ENCODE peak calls at places on chromosomes 5 and 9, in eight cellular contexts. B is GM13976; R is neural crest cell; X is stimulated activated CD4-positive, alpha-beta T cell treated with anti-CD3 and anti-CD28 coated beads, Interleukin-4, amount 100 ng/mL, for 1 hour; H is NCI-H2171 treated with DMSO at 0.1 percent for 48 hours; L is CD8-positive, alpha-beta memory T cell; G is NCI-H510A treated with DMSO at 0.1 percent for 48 hours; C is progenitor cell of endocrine pancreas. M is an unnamed sample.

GRCh38 chr5:85049020-85049419 is 664.3 kb upstream of the EDIL3 start:
- DNase-seq in B (no peak), R (no peak), X (no peak), H (no peak), L (no peak), G (no peak), C (no peak), M (peak)

GRCh38 chr5:134594797-134595457 is 37.7 kb downstream of the SAR1B start:
- DNase-seq in B (no peak), R (no peak), X (no peak), H (peak), L (no peak), G (peak), C (no peak), M (no peak)

GRCh38 chr5:132394681-132395259 is 25.3 kb downstream of the SLC22A5 start:
- DNase-seq in B (no peak), R (no peak), X (no peak), H (peak), L (no peak), G (peak), C (no peak), M (no peak)

GRCh38 chr5:135593886-135594285 is 15.1 kb upstream of the CXCL14 start:
- DNase-seq in B (peak), R (no peak), X (no peak), H (no peak), L (no peak), G (no peak), C (no peak), M (no peak)

GRCh38 chr9:78903581-78903980 is 606.7 kb downstream of the PSAT1 start:
- DNase-seq in B (no peak), R (no peak), X (no peak), H (no peak), L (no peak), G (no peak), C (no peak), M (peak)

GRCh38 chr5:73222173-73222572 is 49.2 kb downstream of the TMEM174 start:
- DNase-seq in B (no peak), R (no peak), X (no peak), H (no peak), L (no peak), G (no peak), C (no peak), M (no peak)

GRCh38 chr5:132776077-132776931 is 735 bp downstream of the SEPTIN8 start:
- DNase-seq in B (peak), R (peak), X (no peak), H (peak), L (no peak), G (no peak), C (peak), M (no peak)

GRCh38 chr9:81771606-81772005 is 82.3 kb upstream of the TLE1 start:
- DNase-seq in B (no peak), R (no peak), X (no peak), H (no peak), L (no peak), G (no peak), C (no peak), M (peak)

GRCh38 chr9:86749530-86750275 is 197.6 kb downstream of the GAS1 start:
- DNase-seq in B (no peak), R (no peak), X (no peak), H (no peak), L (no peak), G (no peak), C (no peak), M (peak)

GRCh38 chr9:31799953-31800609 is 584.4 kb upstream of the ACO1 start:
- DNase-seq in B (no peak), R (no peak), X (no peak), H (peak), L (no peak), G (peak), C (no peak), M (peak)

GRCh38 chr5:16160706-16161105 is 18.9 kb downstream of the MARCHF11 start:
- DNase-seq in B (peak), R (peak), X (no peak), H (peak), L (no peak), G (peak), C (no peak), M (peak)

GRCh38 chr9:36789886-36790285 is 217.2 kb downstream of the MELK start:
- DNase-seq in B (no peak), R (no peak), X (no peak), H (peak), L (no peak), G (peak), C (no peak), M (no peak)

GRCh38 chr5:369151-369939 is 47.8 kb downstream of the AHRR start:
- DNase-seq in B (peak), R (no peak), X (no peak), H (no peak), L (no peak), G (no peak), C (peak), M (no peak)

GRCh38 chr5:20305463-20305862 is 317.5 kb upstream of the CDH18 start:
- DNase-seq in B (no peak), R (no peak), X (no peak), H (no peak), L (no peak), G (no peak), C (no peak), M (no peak)

GRCh38 chr5:137381546-137381945 is 117.6 kb downstream of the SPOCK1 start:
- DNase-seq in B (no peak), R (no peak), X (no peak), H (no peak), L (no peak), G (no peak), C (no peak), M (no peak)

GRCh38 chr9:14366071-14366470 is 52.1 kb upstream of the NFIB start:
- DNase-seq in B (no peak), R (no peak), X (no peak), H (no peak), L (no peak), G (no peak), C (no peak), M (peak)

GRCh38 chr5:59218424-59219045 is 635.7 kb downstream of the RAB3C start:
- DNase-seq in B (peak), R (no peak), X (no peak), H (peak), L (no peak), G (peak), C (no peak), M (peak)

GRCh38 chr9:129495422-129496186 is 125.3 kb downstream of the C9orf50 start:
- DNase-seq in B (peak), R (peak), X (peak), H (peak), L (peak), G (peak), C (peak), M (peak)

GRCh38 chr9:6673326-6674025 is 27.9 kb upstream of the GLDC start:
- DNase-seq in B (no peak), R (no peak), X (no peak), H (no peak), L (no peak), G (no peak), C (no peak), M (no peak)

GRCh38 chr5:95113489-95113888 is 171.4 kb downstream of the MCTP1 start:
- DNase-seq in B (no peak), R (no peak), X (no peak), H (no peak), L (no peak), G (no peak), C (no peak), M (peak)

GRCh38 chr9:114852050-114852594 is 46.3 kb upstream of the TNFSF15 start:
- DNase-seq in B (no peak), R (no peak), X (no peak), H (no peak), L (no peak), G (no peak), C (no peak), M (peak)